ENCODE peak calls at places on chromosomes 2 and 18, in five cellular contexts. F is CD8-positive, alpha-beta T cell; U is mammary epithelial cell; R is naive thymus-derived CD4-positive, alpha-beta T cell; M is SJSA1. N is an unnamed sample. For H3K4me1, the result is how much of the 10 kb centered on the place peaks cover.

GRCh38 chr2:120866483-120867140 is 130.9 kb downstream of the GLI2 start:
- DNase-seq in F (no peak), U (no peak), R (no peak), M (no peak), N (no peak)

GRCh38 chr18:37710731-37711130 is 145.1 kb upstream of the CELF4 start:
- DNase-seq in F (no peak), U (peak), R (no peak), M (no peak), N (no peak)

GRCh38 chr2:1723397-1724042 is 20.8 kb downstream of the PXDN start:
- DNase-seq in F (no peak), U (no peak), R (no peak), M (no peak), N (no peak)

GRCh38 chr2:45669109-45669508 is 17.6 kb downstream of the PRKCE start:
- DNase-seq in F (no peak), U (no peak), R (no peak), M (no peak), N (no peak)

GRCh38 chr18:26575865-26576217 is 27.5 kb upstream of the KCTD1 start:
- DNase-seq in F (no peak), U (no peak), R (no peak), M (no peak), N (no peak)

GRCh38 chr2:38666578-38666926 is 638 bp downstream of the GALM start:
- DNase-seq in F (no peak), U (no peak), R (peak), M (peak), N (no peak)

GRCh38 chr2:119049968-119050657 is 108.1 kb downstream of the MARCO start:
- DNase-seq in F (no peak), U (no peak), R (no peak), M (no peak), N (no peak)

GRCh38 chr2:196427996-196428634 is 211.4 kb upstream of the CCDC150 start:
- DNase-seq in F (no peak), U (no peak), R (no peak), M (no peak), N (peak)

GRCh38 chr2:71700041-71700879 is 246.9 kb downstream of the DYSF start:
- DNase-seq in F (no peak), U (no peak), R (no peak), M (peak), N (no peak)

DNA sequence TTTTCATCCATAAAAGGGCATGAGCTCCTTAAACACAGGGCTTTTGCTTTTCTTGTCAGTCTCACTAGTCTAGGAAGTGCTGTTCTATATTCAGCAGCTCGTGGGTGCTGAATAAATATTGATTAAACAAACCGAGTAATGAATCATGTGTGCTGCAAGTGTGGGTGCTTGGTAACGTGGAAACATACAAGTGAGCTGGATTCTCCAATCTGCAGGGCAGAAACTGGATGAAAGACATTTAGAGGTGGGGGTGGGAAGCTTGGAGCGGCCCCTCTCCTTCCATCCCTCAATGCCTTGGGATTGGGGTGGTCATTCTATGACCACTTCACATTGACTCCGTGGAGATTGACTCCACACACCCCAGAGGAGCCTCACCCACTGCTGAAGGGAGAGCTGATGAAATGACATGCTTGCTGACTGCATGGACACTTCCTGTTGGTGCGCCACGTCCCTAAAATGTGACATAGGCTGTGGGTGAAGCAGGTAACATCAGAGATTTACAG is 114.5 kb downstream of the DOCK10 start:
- DNase-seq in F (peak), U (no peak), R (peak), M (no peak), N (peak)
- H3K4me3 ChIP-seq in F (no peak), U (no peak), R (no peak), M (no peak), N (no peak)

DNA sequence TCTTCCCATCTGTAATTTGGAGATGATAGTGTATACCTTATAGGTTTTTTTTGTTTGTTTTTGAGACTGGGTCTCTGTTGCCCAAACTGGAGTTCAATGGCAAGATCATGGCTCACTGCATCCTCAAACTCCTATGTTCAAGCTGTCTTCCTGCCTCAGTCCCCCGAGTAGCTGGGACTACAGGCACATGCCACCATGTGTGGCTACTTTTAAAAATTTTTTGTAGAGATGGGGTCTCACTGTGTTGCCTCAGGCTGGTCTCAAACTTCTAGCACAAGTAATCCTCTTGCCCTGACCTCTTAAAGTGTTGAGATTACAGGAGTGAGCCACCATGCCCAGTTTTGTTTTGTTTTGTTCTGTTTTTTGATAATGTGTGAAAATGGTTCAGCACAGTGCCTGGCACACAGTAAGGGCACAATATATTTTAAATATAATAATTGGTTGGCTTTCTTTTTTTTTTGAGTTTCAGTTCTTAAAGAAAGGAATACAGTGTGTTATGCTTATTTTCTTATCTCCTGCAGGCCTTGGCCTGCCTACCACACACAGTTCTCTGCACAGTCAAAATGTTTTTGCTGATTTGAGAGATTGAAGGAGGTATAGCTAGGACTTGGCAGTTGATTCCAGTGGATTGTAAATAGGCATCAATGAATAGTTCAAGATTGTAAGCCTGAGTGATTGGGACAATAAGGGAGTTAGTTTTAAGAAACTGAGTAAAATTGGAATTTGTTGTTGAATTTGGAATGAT is 6.1 kb downstream of the ACTR3 start:
- DNase-seq in F (no peak), U (no peak), R (no peak), M (no peak), N (no peak)
- H3K4me1 ChIP-seq in F (half or more), U (under half), R (half or more), M (under half), N (half or more)

GRCh38 chr18:49618741-49619392 is 57.0 kb downstream of the LIPG start:
- DNase-seq in F (no peak), U (no peak), R (no peak), M (no peak), N (no peak)
- H3K4me3 ChIP-seq in F (no peak), U (no peak), R (no peak), M (no peak), N (no peak)

GRCh38 chr2:178859760-178860159 is 52.5 kb upstream of the TTN start:
- DNase-seq in F (no peak), U (no peak), R (no peak), M (no peak), N (no peak)
- H3K4me1 ChIP-seq in F (under half), U (under half), R (under half), M (under half), N (under half)

GRCh38 chr2:148317598-148317997 is 296.7 kb downstream of the MBD5 start:
- DNase-seq in F (no peak), U (no peak), R (no peak), M (no peak), N (no peak)
- H3K4me3 ChIP-seq in F (no peak), U (no peak), R (no peak), M (no peak), N (no peak)

GRCh38 chr18:59905686-59906091 is 5.9 kb downstream of the PMAIP1 start:
- DNase-seq in F (no peak), U (no peak), R (no peak), M (no peak), N (no peak)

GRCh38 chr18:59902993-59903610 is 3.3 kb downstream of the PMAIP1 start:
- DNase-seq in F (no peak), U (no peak), R (no peak), M (no peak), N (no peak)

GRCh38 chr18:59906203-59906602 is 6.4 kb downstream of the PMAIP1 start:
- DNase-seq in F (no peak), U (no peak), R (no peak), M (no peak), N (no peak)

GRCh38 chr18:59902180-59902992 is 2.6 kb downstream of the PMAIP1 start:
- DNase-seq in F (no peak), U (peak), R (no peak), M (peak), N (peak)

DNA sequence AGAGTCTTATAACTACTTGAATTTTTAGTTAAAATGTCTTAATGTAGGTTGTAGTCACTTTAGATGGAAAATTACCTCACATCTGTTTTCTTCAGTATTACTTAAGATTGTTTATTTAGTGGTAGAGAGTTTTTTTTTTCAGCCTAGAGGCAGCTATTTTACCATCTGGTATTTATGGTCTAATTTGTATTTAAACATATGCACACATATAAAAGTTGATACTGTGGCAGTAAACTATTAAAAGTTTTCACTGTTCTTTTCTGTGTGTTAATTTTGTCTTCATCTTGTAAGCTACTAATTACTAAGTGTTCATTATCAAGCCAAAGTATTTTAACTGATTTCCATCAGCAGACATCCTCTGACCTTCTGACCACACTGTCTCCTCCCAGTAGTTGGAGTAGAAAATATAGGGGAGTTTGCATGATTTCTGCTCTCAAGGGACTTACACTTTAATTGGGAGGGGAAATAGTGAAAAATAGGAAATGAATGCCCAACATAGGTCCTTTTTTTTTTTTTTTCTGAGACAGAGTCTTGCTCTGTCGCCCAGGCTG is 4.3 kb downstream of the PMAIP1 start:
- DNase-seq in F (no peak), U (no peak), R (no peak), M (no peak), N (peak)
- H3K4me1 ChIP-seq in F (under half), U (under half), R (under half), M (under half), N (under half)

DNA sequence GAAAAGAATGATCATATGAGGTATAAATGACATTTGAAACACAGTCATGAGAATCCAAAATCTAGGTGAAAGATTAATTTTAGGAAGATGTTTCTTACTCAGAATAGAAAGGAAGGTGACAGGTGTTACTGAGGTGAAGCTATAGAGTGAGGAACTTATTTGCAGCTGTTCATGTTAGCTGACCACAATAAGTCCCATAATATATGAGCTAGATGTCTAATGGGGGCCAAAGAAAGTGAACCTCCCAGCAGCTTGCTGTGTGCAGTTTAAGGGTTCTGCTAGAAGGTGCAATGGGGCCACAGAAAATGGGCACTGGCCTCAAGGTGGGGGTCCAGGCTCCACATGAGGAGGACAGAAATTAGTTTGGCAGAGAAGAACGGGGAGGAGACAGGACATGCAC is 1374.9 kb upstream of the CRIM1 start:
- DNase-seq in F (no peak), U (no peak), R (no peak), M (no peak), N (no peak)
- H3K4me3 ChIP-seq in F (no peak), U (no peak), R (no peak), M (no peak), N (no peak)

GRCh38 chr2:10410716-10411437 is 37.2 kb downstream of the ODC1 start:
- DNase-seq in F (no peak), U (no peak), R (no peak), M (peak), N (no peak)
- H3K4me1 ChIP-seq in F (under half), U (half or more), R (under half), M (half or more), N (under half)

N was measured in adipocyte.